ENCODE peak calls at places on chromosome 12, in six cellular contexts. One of them, this sample, is unnamed.

GRCh38 chr12:47433876-47434275 is 272.0 kb downstream of the RPAP3 start:
- DNase-seq in RWPE2: no peak
- DNase-seq in cardiac muscle cell: no peak
- DNase-seq in AG04450: no peak
- DNase-seq in tibial artery: no peak
- DNase-seq in A549: no peak
- DNase-seq in this sample: no peak

GRCh38 chr12:28814246-28814645 is 334.8 kb upstream of the FAR2 start:
- DNase-seq in RWPE2: no peak
- DNase-seq in cardiac muscle cell: no peak
- DNase-seq in AG04450: no peak
- DNase-seq in tibial artery: no peak
- DNase-seq in A549: no peak
- DNase-seq in this sample: no peak

GRCh38 chr12:28459481-28459880 is 269.2 kb downstream of the CCDC91 start:
- DNase-seq in RWPE2: no peak
- DNase-seq in cardiac muscle cell: no peak
- DNase-seq in AG04450: no peak
- DNase-seq in tibial artery: no peak
- DNase-seq in A549: no peak
- DNase-seq in this sample: no peak

GRCh38 chr12:12622418-12622817 is 10.7 kb downstream of the CREBL2 start:
- DNase-seq in RWPE2: no peak
- DNase-seq in cardiac muscle cell: no peak
- DNase-seq in AG04450: no peak
- DNase-seq in tibial artery: no peak
- DNase-seq in A549: no peak
- DNase-seq in this sample: no peak

GRCh38 chr12:92272301-92272964 is 126.8 kb upstream of the BTG1 start:
- DNase-seq in RWPE2: peak
- DNase-seq in cardiac muscle cell: no peak
- DNase-seq in AG04450: no peak
- DNase-seq in tibial artery: no peak
- DNase-seq in A549: no peak
- DNase-seq in this sample: no peak

GRCh38 chr12:31118347-31118830 is 44.7 kb downstream of the DDX11 start:
- DNase-seq in RWPE2: no peak
- DNase-seq in cardiac muscle cell: no peak
- DNase-seq in AG04450: no peak
- DNase-seq in tibial artery: no peak
- DNase-seq in A549: peak
- DNase-seq in this sample: no peak

GRCh38 chr12:111942557-111942956 is 70.4 kb downstream of the TMEM116 start:
- DNase-seq in RWPE2: no peak
- DNase-seq in cardiac muscle cell: no peak
- DNase-seq in AG04450: peak
- DNase-seq in tibial artery: no peak
- DNase-seq in A549: no peak
- DNase-seq in this sample: no peak

GRCh38 chr12:113439606-113440030 is 17.4 kb downstream of the SDSL start:
- DNase-seq in RWPE2: no peak
- DNase-seq in cardiac muscle cell: peak
- DNase-seq in AG04450: no peak
- DNase-seq in tibial artery: no peak
- DNase-seq in A549: peak
- DNase-seq in this sample: no peak

GRCh38 chr12:30977537-30978349 is 51.2 kb downstream of the TSPAN11 start:
- DNase-seq in RWPE2: no peak
- DNase-seq in cardiac muscle cell: no peak
- DNase-seq in AG04450: no peak
- DNase-seq in tibial artery: no peak
- DNase-seq in A549: no peak
- DNase-seq in this sample: no peak

GRCh38 chr12:49358548-49359141 is 8.6 kb upstream of the SPATS2 start:
- DNase-seq in RWPE2: no peak
- DNase-seq in cardiac muscle cell: peak
- DNase-seq in AG04450: no peak
- DNase-seq in tibial artery: peak
- DNase-seq in A549: peak
- DNase-seq in this sample: no peak

GRCh38 chr12:95977764-95978305 is 18.3 kb downstream of the HAL start:
- DNase-seq in RWPE2: no peak
- DNase-seq in cardiac muscle cell: no peak
- DNase-seq in AG04450: no peak
- DNase-seq in tibial artery: no peak
- DNase-seq in A549: no peak
- DNase-seq in this sample: no peak

GRCh38 chr12:53484686-53485567 is 14.3 kb downstream of the MAP3K12 start:
- DNase-seq in RWPE2: no peak
- DNase-seq in cardiac muscle cell: no peak
- DNase-seq in AG04450: no peak
- DNase-seq in tibial artery: no peak
- DNase-seq in A549: no peak
- DNase-seq in this sample: no peak

GRCh38 chr12:63811755-63812154 is 32.0 kb downstream of the RXYLT1 start:
- DNase-seq in RWPE2: no peak
- DNase-seq in cardiac muscle cell: no peak
- DNase-seq in AG04450: no peak
- DNase-seq in tibial artery: no peak
- DNase-seq in A549: no peak
- DNase-seq in this sample: no peak

GRCh38 chr12:63815482-63815852 is 29.0 kb upstream of the SRGAP1 start:
- DNase-seq in RWPE2: no peak
- DNase-seq in cardiac muscle cell: no peak
- DNase-seq in AG04450: no peak
- DNase-seq in tibial artery: no peak
- DNase-seq in A549: no peak
- DNase-seq in this sample: no peak

GRCh38 chr12:63811334-63811733 is 31.6 kb downstream of the RXYLT1 start:
- DNase-seq in RWPE2: no peak
- DNase-seq in cardiac muscle cell: no peak
- DNase-seq in AG04450: no peak
- DNase-seq in tibial artery: no peak
- DNase-seq in A549: no peak
- DNase-seq in this sample: no peak

GRCh38 chr12:63816031-63816430 is 28.5 kb upstream of the SRGAP1 start:
- DNase-seq in RWPE2: no peak
- DNase-seq in cardiac muscle cell: no peak
- DNase-seq in AG04450: no peak
- DNase-seq in tibial artery: no peak
- DNase-seq in A549: no peak
- DNase-seq in this sample: no peak

GRCh38 chr12:63814146-63814774 is 30.2 kb upstream of the SRGAP1 start:
- DNase-seq in RWPE2: no peak
- DNase-seq in cardiac muscle cell: no peak
- DNase-seq in AG04450: no peak
- DNase-seq in tibial artery: no peak
- DNase-seq in A549: no peak
- DNase-seq in this sample: no peak
- H3K4me3 ChIP-seq in RWPE2: no peak
- H3K4me3 ChIP-seq in cardiac muscle cell: no peak
- H3K4me3 ChIP-seq in AG04450: no peak
- H3K4me3 ChIP-seq in tibial artery: no peak
- H3K4me3 ChIP-seq in A549: no peak
- H3K4me3 ChIP-seq in this sample: no peak

GRCh38 chr12:26567126-26567525 is 265.9 kb downstream of the ITPR2 start:
- DNase-seq in RWPE2: no peak
- DNase-seq in cardiac muscle cell: no peak
- DNase-seq in AG04450: no peak
- DNase-seq in tibial artery: no peak
- DNase-seq in A549: no peak
- DNase-seq in this sample: no peak
- H3K4me3 ChIP-seq in RWPE2: no peak
- H3K4me3 ChIP-seq in cardiac muscle cell: no peak
- H3K4me3 ChIP-seq in AG04450: no peak
- H3K4me3 ChIP-seq in tibial artery: no peak
- H3K4me3 ChIP-seq in A549: no peak
- H3K4me3 ChIP-seq in this sample: no peak

GRCh38 chr12:131860472-131861260 is 32.5 kb downstream of the MMP17 start:
- DNase-seq in RWPE2: peak
- DNase-seq in cardiac muscle cell: no peak
- DNase-seq in AG04450: no peak
- DNase-seq in tibial artery: peak
- DNase-seq in A549: peak
- DNase-seq in this sample: no peak
- H3K4me3 ChIP-seq in RWPE2: peak
- H3K4me3 ChIP-seq in cardiac muscle cell: no peak
- H3K4me3 ChIP-seq in AG04450: peak
- H3K4me3 ChIP-seq in tibial artery: no peak
- H3K4me3 ChIP-seq in A549: no peak
- H3K4me3 ChIP-seq in this sample: peak

GRCh38 chr12:6916426-6917200 is 2.2 kb downstream of the ENO2 start:
- DNase-seq in RWPE2: no peak
- DNase-seq in cardiac muscle cell: no peak
- DNase-seq in AG04450: no peak
- DNase-seq in tibial artery: no peak
- DNase-seq in A549: no peak
- DNase-seq in this sample: no peak

GRCh38 chr12:6912164-6912956 is 2.0 kb upstream of the ENO2 start:
- DNase-seq in RWPE2: no peak
- DNase-seq in cardiac muscle cell: no peak
- DNase-seq in AG04450: no peak
- DNase-seq in tibial artery: no peak
- DNase-seq in A549: no peak
- DNase-seq in this sample: no peak

GRCh38 chr12:6915789-6916285 is 1.5 kb downstream of the ENO2 start:
- DNase-seq in RWPE2: no peak
- DNase-seq in cardiac muscle cell: no peak
- DNase-seq in AG04450: no peak
- DNase-seq in tibial artery: no peak
- DNase-seq in A549: no peak
- DNase-seq in this sample: no peak

GRCh38 chr12:6915023-6915788 is 826 bp downstream of the ENO2 start:
- DNase-seq in RWPE2: no peak
- DNase-seq in cardiac muscle cell: peak
- DNase-seq in AG04450: no peak
- DNase-seq in tibial artery: no peak
- DNase-seq in A549: peak
- DNase-seq in this sample: no peak

GRCh38 chr12:6914246-6914947 is at the start of gene ENO2:
- DNase-seq in RWPE2: no peak
- DNase-seq in cardiac muscle cell: peak
- DNase-seq in AG04450: no peak
- DNase-seq in tibial artery: peak
- DNase-seq in A549: peak
- DNase-seq in this sample: no peak
- H3K4me3 ChIP-seq in RWPE2: peak
- H3K4me3 ChIP-seq in cardiac muscle cell: peak
- H3K4me3 ChIP-seq in AG04450: peak
- H3K4me3 ChIP-seq in tibial artery: peak
- H3K4me3 ChIP-seq in A549: peak
- H3K4me3 ChIP-seq in this sample: peak

GRCh38 chr12:114664661-114665320 is 19.2 kb downstream of the TBX3 start:
- DNase-seq in RWPE2: no peak
- DNase-seq in cardiac muscle cell: no peak
- DNase-seq in AG04450: no peak
- DNase-seq in tibial artery: no peak
- DNase-seq in A549: no peak
- DNase-seq in this sample: no peak
- H3K4me3 ChIP-seq in RWPE2: peak
- H3K4me3 ChIP-seq in cardiac muscle cell: peak
- H3K4me3 ChIP-seq in AG04450: no peak
- H3K4me3 ChIP-seq in tibial artery: no peak
- H3K4me3 ChIP-seq in A549: no peak
- H3K4me3 ChIP-seq in this sample: no peak

GRCh38 chr12:26271024-26271423 is 75.7 kb downstream of the SSPN start:
- DNase-seq in RWPE2: no peak
- DNase-seq in cardiac muscle cell: no peak
- DNase-seq in AG04450: no peak
- DNase-seq in tibial artery: no peak
- DNase-seq in A549: no peak
- DNase-seq in this sample: no peak
- H3K4me3 ChIP-seq in RWPE2: no peak
- H3K4me3 ChIP-seq in cardiac muscle cell: no peak
- H3K4me3 ChIP-seq in AG04450: no peak
- H3K4me3 ChIP-seq in tibial artery: no peak
- H3K4me3 ChIP-seq in A549: no peak
- H3K4me3 ChIP-seq in this sample: no peak

GRCh38 chr12:127459166-127459565 is 807.8 kb upstream of the TMEM132C start:
- DNase-seq in RWPE2: no peak
- DNase-seq in cardiac muscle cell: no peak
- DNase-seq in AG04450: no peak
- DNase-seq in tibial artery: no peak
- DNase-seq in A549: no peak
- DNase-seq in this sample: no peak

GRCh38 chr12:127450822-127451221 is 816.1 kb upstream of the TMEM132C start:
- DNase-seq in RWPE2: no peak
- DNase-seq in cardiac muscle cell: no peak
- DNase-seq in AG04450: no peak
- DNase-seq in tibial artery: no peak
- DNase-seq in A549: no peak
- DNase-seq in this sample: no peak

GRCh38 chr12:127459687-127460086 is 807.3 kb upstream of the TMEM132C start:
- DNase-seq in RWPE2: no peak
- DNase-seq in cardiac muscle cell: no peak
- DNase-seq in AG04450: no peak
- DNase-seq in tibial artery: no peak
- DNase-seq in A549: no peak
- DNase-seq in this sample: no peak

GRCh38 chr12:127457726-127458125 is 809.2 kb upstream of the TMEM132C start:
- DNase-seq in RWPE2: no peak
- DNase-seq in cardiac muscle cell: no peak
- DNase-seq in AG04450: no peak
- DNase-seq in tibial artery: no peak
- DNase-seq in A549: no peak
- DNase-seq in this sample: no peak

DNA sequence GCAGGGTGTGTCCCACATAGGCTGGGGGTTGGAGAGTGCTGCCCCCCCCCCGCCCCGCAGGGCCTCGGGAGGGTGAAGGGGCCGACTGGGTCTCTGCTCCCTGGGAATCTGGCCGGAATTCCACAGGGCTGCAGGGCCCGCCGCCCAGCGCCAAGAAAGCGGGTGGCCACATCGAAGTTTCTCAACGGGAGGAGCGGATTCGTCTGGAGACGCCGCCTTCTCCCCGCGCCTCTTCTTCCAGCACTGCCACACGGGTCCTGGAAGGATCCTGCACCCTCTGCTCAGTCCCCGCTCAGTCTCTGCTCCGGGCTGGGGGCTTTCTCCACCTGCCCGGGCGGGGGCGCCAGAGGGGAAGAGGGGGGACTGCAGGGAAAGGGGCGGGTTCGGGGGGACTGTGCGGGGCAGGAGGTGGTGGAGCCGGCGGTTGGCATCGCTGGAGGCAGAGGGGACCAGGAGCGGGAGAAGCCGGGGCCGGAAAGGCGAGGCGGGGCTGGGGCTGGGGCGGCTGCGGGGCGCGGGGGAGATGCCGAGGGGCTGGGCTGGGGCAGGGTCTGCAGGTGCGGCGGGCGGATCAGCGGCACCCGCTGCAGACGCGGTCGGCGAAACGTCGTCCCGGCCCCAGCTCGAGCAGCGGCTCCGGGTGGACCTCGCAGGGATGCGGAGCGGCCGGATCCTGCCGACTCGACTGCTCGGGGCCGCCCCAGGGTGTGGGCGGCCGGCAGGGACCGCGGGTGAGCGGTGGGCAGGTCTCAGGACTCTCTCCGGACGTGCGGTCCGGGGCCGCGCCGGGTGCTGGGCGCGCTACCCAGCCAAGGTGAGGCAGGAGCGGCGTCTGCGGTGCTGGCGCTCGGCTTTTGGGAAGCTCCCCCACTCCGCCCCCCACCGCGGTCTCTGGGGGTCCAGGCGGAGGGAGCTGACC is 811.4 kb upstream of the TMEM132C start:
- DNase-seq in RWPE2: no peak
- DNase-seq in cardiac muscle cell: peak
- DNase-seq in AG04450: no peak
- DNase-seq in tibial artery: no peak
- DNase-seq in A549: no peak
- DNase-seq in this sample: no peak
- H3K4me3 ChIP-seq in RWPE2: peak
- H3K4me3 ChIP-seq in cardiac muscle cell: peak
- H3K4me3 ChIP-seq in AG04450: peak
- H3K4me3 ChIP-seq in tibial artery: peak
- H3K4me3 ChIP-seq in A549: no peak
- H3K4me3 ChIP-seq in this sample: peak